ENCODE peak calls at places on chromosomes 4 and X, in eight cellular contexts. One of them, this sample, is unnamed.

GRCh38 chr4:3128976-3129375 is 54.5 kb downstream of the HTT start:
- DNase-seq in stimulated activated CD8-positive, alpha-beta memory T cell treated with anti-CD3 and anti-CD28 coated beads, Interleukin-4, amount 100 ng/mL, for 4 hours: no peak
- DNase-seq in amygdala: no peak
- DNase-seq in GM23248: peak; percentile 81
- DNase-seq in hippocampal formation: no peak
- DNase-seq in aorta: no peak
- DNase-seq in hypothalamus: no peak
- DNase-seq in nephron progenitor cell: no peak
- DNase-seq in this sample: no peak

GRCh38 chrX:68894142-68894512 is 65.3 kb downstream of the EFNB1 start:
- DNase-seq in GM23248: peak; percentile 23
- DNase-seq in aorta: peak; percentile 75
- DNase-seq in hippocampal formation: peak; percentile 11
- DNase-seq in nephron progenitor cell: no peak
- DNase-seq in stimulated activated CD8-positive, alpha-beta memory T cell treated with anti-CD3 and anti-CD28 coated beads, Interleukin-4, amount 100 ng/mL, for 4 hours: no peak
- DNase-seq in hypothalamus: peak; percentile 12
- DNase-seq in amygdala: no peak
- DNase-seq in this sample: no peak

GRCh38 chrX:136750364-136750763 is 30.4 kb downstream of the ARHGEF6 start:
- DNase-seq in aorta: no peak
- DNase-seq in hippocampal formation: no peak
- DNase-seq in nephron progenitor cell: no peak
- DNase-seq in hypothalamus: no peak
- DNase-seq in stimulated activated CD8-positive, alpha-beta memory T cell treated with anti-CD3 and anti-CD28 coated beads, Interleukin-4, amount 100 ng/mL, for 4 hours: no peak
- DNase-seq in amygdala: no peak
- DNase-seq in GM23248: no peak
- DNase-seq in this sample: no peak

GRCh38 chr4:151315212-151315886 is 10.1 kb downstream of the SH3D19 start:
- DNase-seq in amygdala: no peak
- DNase-seq in nephron progenitor cell: no peak
- DNase-seq in stimulated activated CD8-positive, alpha-beta memory T cell treated with anti-CD3 and anti-CD28 coated beads, Interleukin-4, amount 100 ng/mL, for 4 hours: no peak
- DNase-seq in hypothalamus: no peak
- DNase-seq in GM23248: no peak
- DNase-seq in hippocampal formation: no peak
- DNase-seq in aorta: no peak
- DNase-seq in this sample: no peak

GRCh38 chr4:62004881-62005280 is 804.8 kb downstream of the ADGRL3 start:
- DNase-seq in hypothalamus: no peak
- DNase-seq in nephron progenitor cell: no peak
- DNase-seq in amygdala: no peak
- DNase-seq in hippocampal formation: no peak
- DNase-seq in stimulated activated CD8-positive, alpha-beta memory T cell treated with anti-CD3 and anti-CD28 coated beads, Interleukin-4, amount 100 ng/mL, for 4 hours: no peak
- DNase-seq in GM23248: no peak
- DNase-seq in aorta: no peak
- DNase-seq in this sample: no peak

GRCh38 chrX:154804957-154805695 is at the start of gene MPP1:
- DNase-seq in hippocampal formation: peak; percentile 58
- DNase-seq in stimulated activated CD8-positive, alpha-beta memory T cell treated with anti-CD3 and anti-CD28 coated beads, Interleukin-4, amount 100 ng/mL, for 4 hours: peak; percentile 44
- DNase-seq in GM23248: peak; percentile 85
- DNase-seq in hypothalamus: peak; percentile 74
- DNase-seq in nephron progenitor cell: peak; percentile 83
- DNase-seq in amygdala: peak; percentile 36
- DNase-seq in aorta: peak; percentile 89
- DNase-seq in this sample: peak; percentile 65

GRCh38 chr4:149465941-149466340 is 349.7 kb downstream of the IQCM start:
- DNase-seq in amygdala: no peak
- DNase-seq in stimulated activated CD8-positive, alpha-beta memory T cell treated with anti-CD3 and anti-CD28 coated beads, Interleukin-4, amount 100 ng/mL, for 4 hours: no peak
- DNase-seq in GM23248: peak; percentile 40
- DNase-seq in nephron progenitor cell: no peak
- DNase-seq in hypothalamus: no peak
- DNase-seq in aorta: no peak
- DNase-seq in hippocampal formation: no peak
- DNase-seq in this sample: no peak

GRCh38 chr4:124873361-124874171 is 161.0 kb upstream of the ANKRD50 start:
- DNase-seq in hippocampal formation: no peak
- DNase-seq in hypothalamus: no peak
- DNase-seq in nephron progenitor cell: no peak
- DNase-seq in amygdala: no peak
- DNase-seq in GM23248: no peak
- DNase-seq in aorta: no peak
- DNase-seq in stimulated activated CD8-positive, alpha-beta memory T cell treated with anti-CD3 and anti-CD28 coated beads, Interleukin-4, amount 100 ng/mL, for 4 hours: no peak
- DNase-seq in this sample: no peak

GRCh38 chr4:187501731-187502130 is 493.8 kb upstream of the ZFP42 start:
- DNase-seq in hippocampal formation: no peak
- DNase-seq in stimulated activated CD8-positive, alpha-beta memory T cell treated with anti-CD3 and anti-CD28 coated beads, Interleukin-4, amount 100 ng/mL, for 4 hours: no peak
- DNase-seq in hypothalamus: no peak
- DNase-seq in aorta: no peak
- DNase-seq in nephron progenitor cell: no peak
- DNase-seq in GM23248: no peak
- DNase-seq in amygdala: no peak
- DNase-seq in this sample: no peak

GRCh38 chrX:129716507-129716906 is 22.3 kb upstream of the XPNPEP2 start:
- DNase-seq in nephron progenitor cell: no peak
- DNase-seq in hypothalamus: no peak
- DNase-seq in hippocampal formation: no peak
- DNase-seq in aorta: no peak
- DNase-seq in amygdala: no peak
- DNase-seq in GM23248: no peak
- DNase-seq in stimulated activated CD8-positive, alpha-beta memory T cell treated with anti-CD3 and anti-CD28 coated beads, Interleukin-4, amount 100 ng/mL, for 4 hours: no peak
- DNase-seq in this sample: no peak

GRCh38 chr4:123986268-123986798 is 589.7 kb downstream of the SPRY1 start:
- DNase-seq in stimulated activated CD8-positive, alpha-beta memory T cell treated with anti-CD3 and anti-CD28 coated beads, Interleukin-4, amount 100 ng/mL, for 4 hours: no peak
- DNase-seq in amygdala: no peak
- DNase-seq in hypothalamus: no peak
- DNase-seq in nephron progenitor cell: no peak
- DNase-seq in GM23248: peak; percentile 91
- DNase-seq in aorta: no peak
- DNase-seq in hippocampal formation: no peak
- DNase-seq in this sample: no peak

GRCh38 chr4:104451573-104451972 is 43.1 kb downstream of the CXXC4 start:
- DNase-seq in stimulated activated CD8-positive, alpha-beta memory T cell treated with anti-CD3 and anti-CD28 coated beads, Interleukin-4, amount 100 ng/mL, for 4 hours: no peak
- DNase-seq in hypothalamus: no peak
- DNase-seq in GM23248: no peak
- DNase-seq in nephron progenitor cell: no peak
- DNase-seq in aorta: no peak
- DNase-seq in hippocampal formation: no peak
- DNase-seq in amygdala: no peak
- DNase-seq in this sample: no peak

GRCh38 chrX:100615015-100615414 is 21.6 kb downstream of the TSPAN6 start:
- DNase-seq in stimulated activated CD8-positive, alpha-beta memory T cell treated with anti-CD3 and anti-CD28 coated beads, Interleukin-4, amount 100 ng/mL, for 4 hours: no peak
- DNase-seq in hypothalamus: no peak
- DNase-seq in nephron progenitor cell: no peak
- DNase-seq in GM23248: peak; percentile 70
- DNase-seq in amygdala: no peak
- DNase-seq in aorta: no peak
- DNase-seq in hippocampal formation: no peak
- DNase-seq in this sample: peak; percentile 11

GRCh38 chr4:104938624-104939023 is 208.1 kb upstream of the TET2 start:
- DNase-seq in stimulated activated CD8-positive, alpha-beta memory T cell treated with anti-CD3 and anti-CD28 coated beads, Interleukin-4, amount 100 ng/mL, for 4 hours: no peak
- DNase-seq in nephron progenitor cell: no peak
- DNase-seq in hippocampal formation: no peak
- DNase-seq in GM23248: no peak
- DNase-seq in aorta: no peak
- DNase-seq in hypothalamus: no peak
- DNase-seq in amygdala: no peak
- DNase-seq in this sample: no peak

GRCh38 chrX:49073641-49074575 is at the start of gene PRAF2:
- DNase-seq in nephron progenitor cell: peak; percentile 83
- DNase-seq in amygdala: peak; percentile 84
- DNase-seq in GM23248: peak; percentile 94
- DNase-seq in hypothalamus: peak; percentile 86
- DNase-seq in hippocampal formation: peak; percentile 87
- DNase-seq in stimulated activated CD8-positive, alpha-beta memory T cell treated with anti-CD3 and anti-CD28 coated beads, Interleukin-4, amount 100 ng/mL, for 4 hours: peak; percentile 76
- DNase-seq in aorta: peak; percentile 97
- DNase-seq in this sample: peak; percentile 79

GRCh38 chrX:39967348-39967747 is 130.4 kb downstream of the BCOR start:
- DNase-seq in aorta: no peak
- DNase-seq in hypothalamus: no peak
- DNase-seq in GM23248: peak; percentile 38
- DNase-seq in stimulated activated CD8-positive, alpha-beta memory T cell treated with anti-CD3 and anti-CD28 coated beads, Interleukin-4, amount 100 ng/mL, for 4 hours: no peak
- DNase-seq in amygdala: no peak
- DNase-seq in hippocampal formation: no peak
- DNase-seq in nephron progenitor cell: no peak
- DNase-seq in this sample: no peak

GRCh38 chr4:25439913-25440477 is 62.9 kb downstream of the ANAPC4 start:
- DNase-seq in aorta: no peak
- DNase-seq in stimulated activated CD8-positive, alpha-beta memory T cell treated with anti-CD3 and anti-CD28 coated beads, Interleukin-4, amount 100 ng/mL, for 4 hours: no peak
- DNase-seq in hippocampal formation: peak; percentile 37
- DNase-seq in nephron progenitor cell: peak; percentile 67
- DNase-seq in hypothalamus: peak; percentile 7
- DNase-seq in amygdala: peak; percentile 37
- DNase-seq in GM23248: peak; percentile 71
- DNase-seq in this sample: peak; percentile 66

GRCh38 chr4:56038763-56039162 is 90.0 kb downstream of the CEP135 start:
- DNase-seq in amygdala: no peak
- DNase-seq in hippocampal formation: no peak
- DNase-seq in hypothalamus: no peak
- DNase-seq in stimulated activated CD8-positive, alpha-beta memory T cell treated with anti-CD3 and anti-CD28 coated beads, Interleukin-4, amount 100 ng/mL, for 4 hours: no peak
- DNase-seq in nephron progenitor cell: no peak
- DNase-seq in aorta: no peak
- DNase-seq in GM23248: no peak
- DNase-seq in this sample: no peak

GRCh38 chr4:176949022-176949421 is 156.3 kb upstream of the VEGFC start:
- DNase-seq in hippocampal formation: no peak
- DNase-seq in hypothalamus: no peak
- DNase-seq in nephron progenitor cell: no peak
- DNase-seq in stimulated activated CD8-positive, alpha-beta memory T cell treated with anti-CD3 and anti-CD28 coated beads, Interleukin-4, amount 100 ng/mL, for 4 hours: no peak
- DNase-seq in aorta: no peak
- DNase-seq in GM23248: no peak
- DNase-seq in amygdala: no peak
- DNase-seq in this sample: no peak

GRCh38 chr4:91837608-91838029 is 466.1 kb upstream of the GRID2 start:
- DNase-seq in hypothalamus: no peak
- DNase-seq in stimulated activated CD8-positive, alpha-beta memory T cell treated with anti-CD3 and anti-CD28 coated beads, Interleukin-4, amount 100 ng/mL, for 4 hours: no peak
- DNase-seq in nephron progenitor cell: no peak
- DNase-seq in GM23248: no peak
- DNase-seq in amygdala: no peak
- DNase-seq in hippocampal formation: no peak
- DNase-seq in aorta: no peak
- DNase-seq in this sample: no peak

GRCh38 chr4:103075435-103075893 is 1.1 kb downstream of the SLC9B2 start:
- DNase-seq in GM23248: peak; percentile 51
- DNase-seq in amygdala: no peak
- DNase-seq in aorta: no peak
- DNase-seq in hypothalamus: no peak
- DNase-seq in nephron progenitor cell: no peak
- DNase-seq in stimulated activated CD8-positive, alpha-beta memory T cell treated with anti-CD3 and anti-CD28 coated beads, Interleukin-4, amount 100 ng/mL, for 4 hours: no peak
- DNase-seq in hippocampal formation: no peak
- DNase-seq in this sample: no peak

GRCh38 chr4:86014599-86014998 is 345.3 kb downstream of the MAPK10 start:
- DNase-seq in stimulated activated CD8-positive, alpha-beta memory T cell treated with anti-CD3 and anti-CD28 coated beads, Interleukin-4, amount 100 ng/mL, for 4 hours: no peak
- DNase-seq in hypothalamus: no peak
- DNase-seq in hippocampal formation: no peak
- DNase-seq in nephron progenitor cell: no peak
- DNase-seq in amygdala: no peak
- DNase-seq in aorta: no peak
- DNase-seq in GM23248: no peak
- DNase-seq in this sample: no peak

GRCh38 chr4:99518883-99519282 is 8.1 kb downstream of the C4orf17 start:
- DNase-seq in GM23248: no peak
- DNase-seq in hippocampal formation: no peak
- DNase-seq in aorta: no peak
- DNase-seq in nephron progenitor cell: no peak
- DNase-seq in amygdala: no peak
- DNase-seq in stimulated activated CD8-positive, alpha-beta memory T cell treated with anti-CD3 and anti-CD28 coated beads, Interleukin-4, amount 100 ng/mL, for 4 hours: no peak
- DNase-seq in hypothalamus: no peak
- DNase-seq in this sample: no peak

GRCh38 chr4:101237773-101238172 is 109.6 kb downstream of the PPP3CA start:
- DNase-seq in nephron progenitor cell: no peak
- DNase-seq in amygdala: no peak
- DNase-seq in aorta: no peak
- DNase-seq in GM23248: no peak
- DNase-seq in hypothalamus: no peak
- DNase-seq in hippocampal formation: no peak
- DNase-seq in stimulated activated CD8-positive, alpha-beta memory T cell treated with anti-CD3 and anti-CD28 coated beads, Interleukin-4, amount 100 ng/mL, for 4 hours: no peak
- DNase-seq in this sample: no peak

GRCh38 chr4:86857341-86858052 is 8.3 kb upstream of the SLC10A6 start:
- DNase-seq in aorta: no peak
- DNase-seq in hypothalamus: no peak
- DNase-seq in amygdala: no peak
- DNase-seq in stimulated activated CD8-positive, alpha-beta memory T cell treated with anti-CD3 and anti-CD28 coated beads, Interleukin-4, amount 100 ng/mL, for 4 hours: no peak
- DNase-seq in hippocampal formation: no peak
- DNase-seq in nephron progenitor cell: no peak
- DNase-seq in GM23248: no peak
- DNase-seq in this sample: no peak

GRCh38 chr4:183142566-183143545 is 43.8 kb downstream of the WWC2 start:
- DNase-seq in GM23248: peak; percentile 84
- DNase-seq in stimulated activated CD8-positive, alpha-beta memory T cell treated with anti-CD3 and anti-CD28 coated beads, Interleukin-4, amount 100 ng/mL, for 4 hours: no peak
- DNase-seq in nephron progenitor cell: no peak
- DNase-seq in aorta: no peak
- DNase-seq in amygdala: no peak
- DNase-seq in hypothalamus: no peak
- DNase-seq in hippocampal formation: peak; percentile 1
- DNase-seq in this sample: no peak

GRCh38 chrX:47030339-47030738 is 47.9 kb upstream of the RGN start:
- DNase-seq in aorta: no peak
- DNase-seq in GM23248: peak; percentile 58
- DNase-seq in hypothalamus: no peak
- DNase-seq in hippocampal formation: peak; percentile 0
- DNase-seq in nephron progenitor cell: peak; percentile 20
- DNase-seq in amygdala: no peak
- DNase-seq in stimulated activated CD8-positive, alpha-beta memory T cell treated with anti-CD3 and anti-CD28 coated beads, Interleukin-4, amount 100 ng/mL, for 4 hours: no peak
- DNase-seq in this sample: peak; percentile 18

GRCh38 chr4:109810580-109811387 is 4.8 kb upstream of the GAR1 start:
- DNase-seq in GM23248: no peak
- DNase-seq in hippocampal formation: no peak
- DNase-seq in amygdala: no peak
- DNase-seq in hypothalamus: no peak
- DNase-seq in stimulated activated CD8-positive, alpha-beta memory T cell treated with anti-CD3 and anti-CD28 coated beads, Interleukin-4, amount 100 ng/mL, for 4 hours: no peak
- DNase-seq in nephron progenitor cell: no peak
- DNase-seq in aorta: no peak
- DNase-seq in this sample: no peak

GRCh38 chrX:20487227-20487626 is 220.5 kb upstream of the RPS6KA3 start:
- DNase-seq in stimulated activated CD8-positive, alpha-beta memory T cell treated with anti-CD3 and anti-CD28 coated beads, Interleukin-4, amount 100 ng/mL, for 4 hours: no peak
- DNase-seq in aorta: no peak
- DNase-seq in hypothalamus: no peak
- DNase-seq in GM23248: peak; percentile 41
- DNase-seq in amygdala: no peak
- DNase-seq in nephron progenitor cell: no peak
- DNase-seq in hippocampal formation: no peak
- DNase-seq in this sample: no peak

GRCh38 chr4:102760645-102761477 is at the start of gene MANBA:
- DNase-seq in GM23248: peak; percentile 94
- DNase-seq in hypothalamus: peak; percentile 75
- DNase-seq in hippocampal formation: peak; percentile 77
- DNase-seq in aorta: peak; percentile 95
- DNase-seq in nephron progenitor cell: peak; percentile 86
- DNase-seq in stimulated activated CD8-positive, alpha-beta memory T cell treated with anti-CD3 and anti-CD28 coated beads, Interleukin-4, amount 100 ng/mL, for 4 hours: peak; percentile 66
- DNase-seq in amygdala: peak; percentile 69
- DNase-seq in this sample: peak; percentile 65

GRCh38 chr4:92163348-92163747 is 140.4 kb upstream of the GRID2 start:
- DNase-seq in hippocampal formation: no peak
- DNase-seq in nephron progenitor cell: no peak
- DNase-seq in aorta: no peak
- DNase-seq in GM23248: peak; percentile 22
- DNase-seq in hypothalamus: no peak
- DNase-seq in amygdala: no peak
- DNase-seq in stimulated activated CD8-positive, alpha-beta memory T cell treated with anti-CD3 and anti-CD28 coated beads, Interleukin-4, amount 100 ng/mL, for 4 hours: no peak
- DNase-seq in this sample: no peak

GRCh38 chr4:94208268-94208667 is 603 bp downstream of the SMARCAD1 start:
- DNase-seq in stimulated activated CD8-positive, alpha-beta memory T cell treated with anti-CD3 and anti-CD28 coated beads, Interleukin-4, amount 100 ng/mL, for 4 hours: no peak
- DNase-seq in GM23248: peak; percentile 38
- DNase-seq in hypothalamus: no peak
- DNase-seq in aorta: no peak
- DNase-seq in hippocampal formation: no peak
- DNase-seq in nephron progenitor cell: no peak
- DNase-seq in amygdala: no peak
- DNase-seq in this sample: no peak

GRCh38 chr4:136750898-136751297 is 781.4 kb downstream of the PCDH18 start:
- DNase-seq in GM23248: peak; percentile 11
- DNase-seq in hippocampal formation: no peak
- DNase-seq in stimulated activated CD8-positive, alpha-beta memory T cell treated with anti-CD3 and anti-CD28 coated beads, Interleukin-4, amount 100 ng/mL, for 4 hours: no peak
- DNase-seq in aorta: no peak
- DNase-seq in nephron progenitor cell: no peak
- DNase-seq in hypothalamus: no peak
- DNase-seq in amygdala: no peak
- DNase-seq in this sample: no peak

GRCh38 chr4:52780206-52780605 is 29.0 kb upstream of the ERVMER34-1 start:
- DNase-seq in stimulated activated CD8-positive, alpha-beta memory T cell treated with anti-CD3 and anti-CD28 coated beads, Interleukin-4, amount 100 ng/mL, for 4 hours: no peak
- DNase-seq in nephron progenitor cell: no peak
- DNase-seq in hypothalamus: no peak
- DNase-seq in hippocampal formation: no peak
- DNase-seq in aorta: no peak
- DNase-seq in GM23248: peak; percentile 81
- DNase-seq in amygdala: no peak
- DNase-seq in this sample: no peak